ENCODE peak calls at places on chromosomes 12 and 14, in six cellular contexts. A, S, R, B, Y and C are unnamed samples.

GRCh38 chr12:108914031-108914630 is 34.2 kb downstream of the DAO start:
- DNase-seq in A (no peak), S (peak; percentile 24), R (no peak), B (no peak), Y (no peak), C (no peak)

GRCh38 chr12:124734224-124734788 is 129.4 kb downstream of the SCARB1 start:
- DNase-seq in A (no peak), S (no peak), R (no peak), B (no peak), Y (no peak), C (no peak)

GRCh38 chr14:104845834-104846441 is 19.1 kb upstream of the CEP170B start:
- DNase-seq in A (no peak), S (no peak), R (no peak), B (no peak), Y (no peak), C (no peak)

GRCh38 chr14:44029933-44030332 is 477.1 kb downstream of the FSCB start:
- DNase-seq in A (no peak), S (no peak), R (no peak), B (no peak), Y (no peak), C (no peak)

GRCh38 chr14:96192975-96193805 is 11.4 kb upstream of the BDKRB2 start:
- DNase-seq in A (no peak), S (no peak), R (no peak), B (no peak), Y (no peak), C (no peak)

GRCh38 chr12:46491548-46491947 is 119.0 kb upstream of the SLC38A2 start:
- DNase-seq in A (no peak), S (no peak), R (no peak), B (no peak), Y (no peak), C (no peak)

GRCh38 chr12:54300732-54301427 is at the start of gene NFE2:
- DNase-seq in A (peak; percentile 46), S (peak; percentile 24), R (peak; percentile 49), B (peak; percentile 27), Y (peak; percentile 53), C (peak; percentile 76)

GRCh38 chr14:103312006-103312635 is 21.9 kb upstream of the EIF5 start:
- DNase-seq in A (no peak), S (no peak), R (no peak), B (no peak), Y (no peak), C (no peak)

GRCh38 chr12:107394693-107395092 is 290.9 kb upstream of the PWP1 start:
- DNase-seq in A (no peak), S (no peak), R (no peak), B (no peak), Y (no peak), C (no peak)

GRCh38 chr12:107390414-107390813 is 295.2 kb upstream of the PWP1 start:
- DNase-seq in A (no peak), S (no peak), R (no peak), B (no peak), Y (no peak), C (no peak)

GRCh38 chr12:107396991-107397390 is 288.6 kb upstream of the PWP1 start:
- DNase-seq in A (no peak), S (no peak), R (no peak), B (no peak), Y (no peak), C (no peak)

GRCh38 chr12:107395817-107396216 is 289.8 kb upstream of the PWP1 start:
- DNase-seq in A (no peak), S (no peak), R (no peak), B (no peak), Y (no peak), C (no peak)

DNA sequence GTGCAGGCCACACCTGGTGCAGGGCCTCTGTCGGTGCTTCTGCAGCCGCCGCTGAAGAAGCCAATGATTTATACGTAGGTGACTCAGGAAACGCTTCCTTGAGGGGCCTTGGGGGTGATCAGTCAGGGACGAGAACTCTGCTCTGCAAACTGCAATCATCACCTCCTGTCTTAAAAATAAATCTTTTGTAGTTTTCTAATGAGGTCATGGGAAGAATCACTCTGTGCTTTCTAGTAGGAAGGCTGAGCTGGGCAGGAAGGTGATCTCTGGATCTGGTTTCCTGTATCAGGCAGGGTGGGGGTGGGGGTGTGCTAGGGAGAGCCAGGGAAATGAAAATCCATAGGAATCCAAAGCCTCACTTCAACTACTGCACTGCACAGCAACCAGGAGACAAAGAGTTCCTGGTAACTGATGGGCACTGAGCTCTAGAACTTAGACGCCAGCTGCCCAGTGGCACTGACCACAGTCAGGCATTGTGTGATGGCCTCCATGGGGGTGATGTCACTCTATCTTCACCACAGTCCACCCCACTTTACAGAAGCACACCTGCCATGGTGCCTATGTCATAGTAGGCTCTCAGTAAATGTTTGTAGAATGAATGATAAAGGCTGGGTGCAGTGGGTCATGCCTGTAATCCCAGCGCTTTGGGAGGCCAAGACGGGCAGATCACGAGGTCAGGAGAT is 292.4 kb upstream of the PWP1 start:
- DNase-seq in A (no peak), S (no peak), R (no peak), B (peak; percentile 50), Y (no peak), C (no peak)
- TF ChIP-seq CTCF in A (no peak), S (no peak), R (no peak), B (no peak), Y (no peak), C (no peak)

DNA sequence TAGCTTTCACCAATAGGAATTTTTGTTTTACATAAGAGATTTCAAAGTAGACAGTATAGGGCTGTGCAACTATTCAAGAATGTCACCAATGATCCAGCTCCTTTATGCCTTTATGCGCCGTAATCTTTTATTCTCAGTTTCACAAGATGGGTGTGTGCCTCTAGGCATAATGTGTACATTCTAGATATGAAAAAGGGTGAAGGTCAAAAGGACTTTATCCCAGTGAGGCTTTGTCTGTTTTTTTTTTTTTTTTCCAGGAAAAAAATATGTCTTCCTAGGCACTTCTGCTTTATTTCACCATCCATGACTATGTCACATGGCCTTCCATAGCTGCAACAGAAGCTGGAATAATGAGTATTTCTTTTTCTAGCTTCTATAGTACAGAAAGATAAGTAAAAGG is 142.3 kb upstream of the IGF1 start:
- DNase-seq in A (no peak), S (no peak), R (no peak), B (no peak), Y (no peak), C (no peak)
- TF ChIP-seq CTCF in A (no peak), S (no peak), R (no peak), B (no peak), Y (no peak), C (no peak)

DNA sequence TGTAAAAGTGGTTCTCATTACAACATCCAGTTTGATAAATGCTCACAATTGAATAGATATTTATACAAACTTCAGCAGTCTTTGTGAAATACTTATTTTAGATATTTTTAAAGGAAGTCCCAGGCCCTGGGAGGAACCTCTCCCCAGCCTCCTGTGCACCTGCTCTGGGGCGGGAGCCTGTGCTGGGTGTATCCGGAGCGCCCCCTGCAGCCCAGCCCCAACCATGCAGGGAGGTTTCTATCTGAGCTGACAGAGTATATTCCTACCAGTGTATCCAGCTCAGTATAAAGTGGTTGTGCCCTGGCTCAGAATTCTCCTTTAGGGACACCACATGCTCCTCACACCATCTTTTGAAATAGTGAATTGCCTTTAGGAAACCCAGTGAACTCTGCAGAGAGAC is 851.8 kb downstream of the TMEM121 start:
- DNase-seq in A (no peak), S (no peak), R (peak; percentile 16), B (peak; percentile 37), Y (no peak), C (no peak)
- TF ChIP-seq CTCF in A (no peak), S (no peak), R (peak; percentile 45), B (peak; percentile 64), Y (no peak), C (no peak)

GRCh38 chr14:53954551-53955233 is 1.9 kb downstream of the BMP4 start:
- DNase-seq in A (peak; percentile 26), S (peak; percentile 50), R (no peak), B (no peak), Y (no peak), C (no peak)
- TF ChIP-seq CTCF in A (no peak), S (no peak), R (no peak), B (no peak), Y (peak; percentile 13), C (no peak)

DNA sequence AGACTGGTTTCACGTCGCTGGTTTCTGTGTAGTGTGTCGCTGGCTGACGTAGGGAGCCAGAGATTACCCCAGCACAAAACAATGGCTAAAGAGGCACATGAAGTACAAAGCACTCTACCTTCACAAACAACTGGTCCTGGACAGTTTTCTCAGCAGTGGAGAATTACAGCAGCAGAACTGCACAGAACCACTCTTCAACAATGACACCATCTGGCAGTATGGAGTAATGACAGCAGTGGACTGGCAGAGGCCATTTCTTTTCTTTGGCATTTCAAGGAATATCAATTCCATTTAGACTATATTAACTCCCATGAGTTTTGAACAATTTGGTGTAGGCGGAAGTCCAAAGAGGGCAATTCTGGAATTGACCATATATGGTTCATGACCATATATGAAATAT is 1074.1 kb downstream of the AACS start:
- DNase-seq in A (no peak), S (no peak), R (no peak), B (no peak), Y (no peak), C (no peak)
- TF ChIP-seq CTCF in A (no peak), S (no peak), R (peak; percentile 39), B (no peak), Y (peak; percentile 27), C (no peak)

GRCh38 chr12:53265783-53266182 is 2.3 kb upstream of the ESPL1 start:
- DNase-seq in A (no peak), S (no peak), R (no peak), B (no peak), Y (no peak), C (no peak)

GRCh38 chr12:53267309-53268008 is 640 bp upstream of the ESPL1 start:
- DNase-seq in A (no peak), S (no peak), R (no peak), B (no peak), Y (no peak), C (no peak)

GRCh38 chr12:53268637-53269562 is 801 bp downstream of the ESPL1 start:
- DNase-seq in A (no peak), S (no peak), R (peak; percentile 39), B (no peak), Y (no peak), C (no peak)

DNA sequence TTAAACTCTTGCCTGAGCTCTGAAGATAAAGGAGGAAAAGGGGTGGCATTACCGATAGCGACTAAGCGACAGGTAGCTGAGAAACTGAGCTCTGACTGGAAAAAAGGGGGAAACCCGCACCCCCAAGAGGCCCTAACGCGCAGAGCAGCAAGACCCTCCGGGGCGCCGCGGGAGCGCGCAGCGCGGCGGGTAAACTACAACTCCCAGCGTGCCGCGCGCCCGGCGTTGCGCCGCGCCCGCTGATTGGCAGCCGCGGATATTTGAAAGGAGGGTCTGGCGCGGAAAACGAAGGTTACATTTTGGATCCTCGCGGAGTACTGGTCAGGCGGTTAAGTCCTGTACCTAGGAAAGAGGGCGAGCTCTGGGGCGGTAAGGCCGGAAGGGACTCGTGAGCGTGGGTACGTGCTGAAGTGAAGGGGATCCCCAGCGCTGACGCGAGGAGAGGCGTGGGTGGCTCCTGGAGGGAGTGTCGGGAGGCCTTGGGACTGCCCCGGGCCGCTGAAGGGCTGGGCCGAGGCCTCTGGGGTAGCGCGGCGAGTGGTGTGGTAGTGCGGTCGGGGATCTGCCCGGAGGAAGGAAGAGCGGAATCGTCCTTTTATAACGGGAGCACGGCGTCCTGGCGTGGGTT is at the start of gene ESPL1:
- DNase-seq in A (peak; percentile 72), S (peak; percentile 79), R (peak; percentile 95), B (peak; percentile 88), Y (peak; percentile 71), C (peak; percentile 67)
- TF ChIP-seq CTCF in A (no peak), S (peak; percentile 50), R (peak; percentile 53), B (peak; percentile 45), Y (peak; percentile 60), C (peak; percentile 62)

GRCh38 chr12:49671051-49671765 is 36.0 kb downstream of the FMNL3 start:
- DNase-seq in A (no peak), S (peak; percentile 48), R (no peak), B (peak; percentile 80), Y (no peak), C (no peak)
- TF ChIP-seq CTCF in A (no peak), S (no peak), R (no peak), B (no peak), Y (no peak), C (no peak)